ENCODE peak calls at places on chromosomes 11 and 22, in four cellular contexts. A is fibroblast of pulmonary artery, X is MM.1S, B is adrenal gland. R is an unnamed sample.

GRCh38 chr11:28461338-28461737 is 353.1 kb downstream of the METTL15 start:
- DNase-seq in X (no peak), B (no peak), A (peak), R (no peak)

GRCh38 chr11:67313125-67313890 is 10.0 kb downstream of the SSH3 start:
- DNase-seq in B (no peak), A (no peak), X (no peak), R (no peak)

GRCh38 chr11:19607656-19608360 is 104.8 kb upstream of the NAV2 start:
- DNase-seq in A (peak), X (no peak), B (no peak), R (no peak)

GRCh38 chr11:76313913-76314740 is 66.8 kb downstream of the THAP12 start:
- DNase-seq in X (no peak), A (peak), B (no peak), R (no peak)

GRCh38 chr11:114209343-114209742 is 86.9 kb upstream of the NNMT start:
- DNase-seq in B (no peak), X (no peak), A (no peak), R (no peak)

GRCh38 chr11:132131962-132132361 is 761.5 kb downstream of the NTM start:
- DNase-seq in A (no peak), X (no peak), B (no peak), R (no peak)

GRCh38 chr11:12803086-12803826 is 129.0 kb downstream of the TEAD1 start:
- DNase-seq in B (no peak), X (no peak), A (peak), R (no peak)

GRCh38 chr11:15945726-15946125 is 410.6 kb downstream of the SOX6 start:
- DNase-seq in A (no peak), X (no peak), B (no peak), R (no peak)

GRCh38 chr11:103091024-103091423 is 936 bp downstream of the DCUN1D5 start:
- DNase-seq in A (peak), B (no peak), X (no peak), R (no peak)

GRCh38 chr11:2898366-2899079 is 12.9 kb upstream of the CDKN1C start:
- DNase-seq in B (peak), A (peak), X (peak), R (no peak)

GRCh38 chr11:326842-327580 is 6.4 kb upstream of the IFITM3 start:
- DNase-seq in X (no peak), B (peak), A (peak), R (no peak)

GRCh38 chr11:104238916-104239315 is 75.0 kb upstream of the PDGFD start:
- DNase-seq in B (no peak), A (no peak), X (no peak), R (no peak)

GRCh38 chr22:38872831-38873248 is 824 bp upstream of the CBX6 start:
- DNase-seq in X (no peak), B (peak), A (peak), R (no peak)

GRCh38 chr11:95081412-95081811 is 8.2 kb upstream of the ENDOD1 start:
- DNase-seq in B (no peak), A (peak), X (no peak), R (no peak)

GRCh38 chr11:124535552-124536232 is 7.8 kb downstream of the OR8B12 start:
- DNase-seq in A (peak), X (no peak), B (no peak), R (no peak)

GRCh38 chr11:11659567-11660341 is 37.9 kb upstream of the GALNT18 start:
- DNase-seq in A (no peak), B (no peak), X (no peak), R (no peak)

GRCh38 chr22:46391486-46392136 is 56.1 kb downstream of the TRMU start:
- DNase-seq in X (no peak), B (no peak), A (no peak), R (no peak)

GRCh38 chr22:46392137-46392844 is 56.8 kb downstream of the TRMU start:
- DNase-seq in B (no peak), X (no peak), A (no peak), R (no peak)

GRCh38 chr22:46390105-46390651 is 54.7 kb downstream of the TRMU start:
- DNase-seq in A (no peak), X (no peak), B (no peak), R (no peak)

GRCh38 chr22:46389081-46389480 is 53.6 kb downstream of the TRMU start:
- DNase-seq in B (no peak), A (no peak), X (no peak), R (no peak)

DNA sequence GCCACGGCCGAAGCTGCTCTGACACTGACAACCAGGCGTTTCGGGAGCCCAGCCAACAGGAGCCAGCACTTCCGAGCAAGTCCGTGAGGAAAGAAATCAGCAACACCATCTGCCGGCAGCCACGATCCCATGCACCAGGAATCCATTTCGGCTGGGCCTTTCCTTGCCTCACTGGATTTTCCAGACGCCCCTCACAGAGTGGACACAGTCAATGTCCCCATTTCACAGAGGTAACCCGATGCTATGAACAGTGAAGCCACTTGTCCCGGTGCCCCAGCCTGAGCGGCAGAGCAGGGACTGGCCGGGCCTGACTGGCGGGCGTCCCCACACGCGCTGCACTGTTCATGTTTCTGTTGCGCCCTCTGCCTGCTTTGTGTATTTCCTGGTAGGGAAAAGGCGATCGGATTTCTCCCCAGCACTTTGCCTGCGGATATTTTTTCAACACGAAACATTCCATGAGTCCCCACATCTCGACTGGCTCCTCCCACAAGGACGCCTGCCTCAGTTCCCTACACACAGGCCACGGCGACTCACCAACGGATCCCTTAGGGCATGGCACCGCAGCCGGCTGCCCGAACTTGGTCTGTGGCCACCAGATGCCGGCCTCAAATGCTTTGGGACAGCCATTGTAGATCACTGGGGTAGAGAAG is 55.3 kb downstream of the TRMU start:
- DNase-seq in X (no peak), B (peak), A (peak), R (no peak)
- TF ChIP-seq CTCF in X (no peak), B (peak), A (peak), R (peak)

GRCh38 chr11:26134481-26135355 is 197.2 kb upstream of the ANO3 start:
- DNase-seq in X (peak), A (peak), B (no peak), R (no peak)
- TF ChIP-seq CTCF in X (peak), A (peak), B (no peak), R (peak)

GRCh38 chr11:57663975-57664374 is 3.9 kb upstream of the ZDHHC5 start:
- DNase-seq in A (no peak), X (no peak), B (no peak), R (no peak)

GRCh38 chr11:57667065-57667714 is 724 bp upstream of the ZDHHC5 start:
- DNase-seq in X (peak), A (peak), B (peak), R (peak)

GRCh38 chr11:57658023-57658361 is 430 bp downstream of the CLP1 start:
- DNase-seq in A (no peak), X (no peak), B (no peak), R (no peak)

GRCh38 chr11:57659669-57660068 is 2.1 kb downstream of the CLP1 start:
- DNase-seq in A (no peak), X (no peak), B (no peak), R (no peak)

DNA sequence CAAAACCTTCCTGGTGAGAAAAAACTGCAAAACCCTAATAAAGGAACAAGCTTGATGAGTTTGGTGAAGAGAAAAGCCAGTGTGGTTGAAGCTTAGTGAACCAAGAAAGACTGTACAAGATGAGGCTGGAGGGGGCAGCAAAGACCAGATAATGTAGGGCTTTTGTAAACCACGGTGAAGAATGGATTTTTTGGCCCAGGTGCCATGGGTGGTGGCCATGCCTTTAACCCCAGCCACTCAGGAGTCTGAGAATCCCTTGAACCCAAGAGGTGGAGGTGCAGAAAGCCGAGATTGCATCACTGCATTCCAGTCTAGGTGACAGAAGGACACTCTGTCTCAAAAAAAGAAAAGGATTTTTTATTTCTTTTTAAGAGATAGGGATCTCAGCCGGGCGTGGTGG is 5.0 kb upstream of the ZDHHC5 start:
- DNase-seq in B (no peak), A (no peak), X (no peak), R (no peak)
- TF ChIP-seq CTCF in B (no peak), A (peak), X (no peak), R (peak)

GRCh38 chr11:123163621-123164020 is 31.4 kb downstream of the CLMP start:
- DNase-seq in A (no peak), B (no peak), X (no peak), R (no peak)
- TF ChIP-seq CTCF in A (peak), B (no peak), X (no peak), R (no peak)

DNA sequence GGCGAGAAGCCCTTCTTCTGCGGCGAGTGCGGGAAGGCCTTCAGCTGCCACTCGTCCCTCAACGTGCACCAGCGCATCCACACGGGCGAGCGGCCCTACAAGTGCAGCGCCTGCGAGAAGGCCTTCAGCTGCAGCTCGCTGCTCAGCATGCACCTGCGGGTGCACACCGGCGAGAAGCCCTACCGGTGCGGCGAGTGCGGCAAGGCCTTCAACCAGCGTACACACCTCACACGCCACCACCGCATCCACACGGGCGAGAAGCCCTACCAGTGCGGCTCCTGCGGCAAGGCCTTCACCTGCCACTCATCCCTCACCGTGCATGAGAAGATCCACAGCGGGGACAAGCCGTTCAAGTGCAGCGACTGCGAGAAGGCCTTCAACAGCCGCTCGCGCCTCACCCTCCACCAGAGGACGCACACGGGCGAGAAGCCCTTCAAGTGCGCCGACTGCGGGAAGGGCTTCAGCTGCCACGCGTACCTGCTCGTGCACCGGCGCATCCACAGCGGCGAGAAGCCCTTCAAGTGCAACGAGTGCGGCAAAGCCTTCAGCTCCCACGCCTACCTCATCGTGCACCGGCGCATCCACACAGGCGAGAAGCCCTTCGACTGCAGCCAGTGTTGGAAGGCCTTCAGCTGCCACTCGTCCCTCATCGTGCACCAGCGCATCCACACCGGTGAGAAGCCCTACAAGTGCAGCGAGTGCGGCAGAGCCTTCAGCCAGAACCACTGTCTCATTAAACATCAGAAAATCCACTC is 12.2 kb downstream of the ZNF74 start:
- DNase-seq in B (no peak), A (no peak), X (no peak), R (no peak)
- TF ChIP-seq CTCF in B (no peak), A (no peak), X (no peak), R (no peak)